ENCODE peak calls at places on chromosome 6, in five cellular contexts. One of them, this sample, is unnamed.

GRCh38 chr6:147384737-147385710 is 123.5 kb upstream of the SAMD5 start:
- DNase-seq in WTC11: no peak
- DNase-seq in stimulated activated CD4-positive, alpha-beta T cell treated with anti-CD3 and anti-CD28 coated beads, TNF-alpha, amount 100 ng/mL, for 4 hours: no peak
- DNase-seq in T-cell: no peak
- DNase-seq in HEK293T: no peak
- DNase-seq in this sample: no peak

GRCh38 chr6:34152806-34153565 is 7.1 kb upstream of the GRM4 start:
- DNase-seq in WTC11: peak
- DNase-seq in stimulated activated CD4-positive, alpha-beta T cell treated with anti-CD3 and anti-CD28 coated beads, TNF-alpha, amount 100 ng/mL, for 4 hours: no peak
- DNase-seq in T-cell: no peak
- DNase-seq in HEK293T: no peak
- DNase-seq in this sample: no peak

GRCh38 chr6:88360203-88360797 is 194.2 kb upstream of the CNR1 start:
- DNase-seq in WTC11: no peak
- DNase-seq in stimulated activated CD4-positive, alpha-beta T cell treated with anti-CD3 and anti-CD28 coated beads, TNF-alpha, amount 100 ng/mL, for 4 hours: no peak
- DNase-seq in T-cell: no peak
- DNase-seq in HEK293T: no peak
- DNase-seq in this sample: no peak

GRCh38 chr6:53119772-53120409 is 28.8 kb downstream of the GCM1 start:
- DNase-seq in WTC11: peak
- DNase-seq in stimulated activated CD4-positive, alpha-beta T cell treated with anti-CD3 and anti-CD28 coated beads, TNF-alpha, amount 100 ng/mL, for 4 hours: no peak
- DNase-seq in T-cell: no peak
- DNase-seq in HEK293T: no peak
- DNase-seq in this sample: no peak

GRCh38 chr6:116271309-116271708 is 8.4 kb downstream of the TSPYL1 start:
- DNase-seq in WTC11: no peak
- DNase-seq in stimulated activated CD4-positive, alpha-beta T cell treated with anti-CD3 and anti-CD28 coated beads, TNF-alpha, amount 100 ng/mL, for 4 hours: no peak
- DNase-seq in T-cell: no peak
- DNase-seq in HEK293T: no peak
- DNase-seq in this sample: no peak

GRCh38 chr6:3330199-3330598 is 71.5 kb downstream of the PSMG4 start:
- DNase-seq in WTC11: peak
- DNase-seq in stimulated activated CD4-positive, alpha-beta T cell treated with anti-CD3 and anti-CD28 coated beads, TNF-alpha, amount 100 ng/mL, for 4 hours: no peak
- DNase-seq in T-cell: no peak
- DNase-seq in HEK293T: peak
- DNase-seq in this sample: no peak

GRCh38 chr6:142824491-142824890 is 120.5 kb downstream of the HIVEP2 start:
- DNase-seq in WTC11: no peak
- DNase-seq in stimulated activated CD4-positive, alpha-beta T cell treated with anti-CD3 and anti-CD28 coated beads, TNF-alpha, amount 100 ng/mL, for 4 hours: no peak
- DNase-seq in T-cell: no peak
- DNase-seq in HEK293T: no peak
- DNase-seq in this sample: no peak

GRCh38 chr6:13573669-13574110 is 711 bp upstream of the SIRT5 start:
- DNase-seq in WTC11: no peak
- DNase-seq in stimulated activated CD4-positive, alpha-beta T cell treated with anti-CD3 and anti-CD28 coated beads, TNF-alpha, amount 100 ng/mL, for 4 hours: no peak
- DNase-seq in T-cell: no peak
- DNase-seq in HEK293T: no peak
- DNase-seq in this sample: no peak

GRCh38 chr6:20565291-20565690 is 31.0 kb downstream of the CDKAL1 start:
- DNase-seq in WTC11: no peak
- DNase-seq in stimulated activated CD4-positive, alpha-beta T cell treated with anti-CD3 and anti-CD28 coated beads, TNF-alpha, amount 100 ng/mL, for 4 hours: no peak
- DNase-seq in T-cell: no peak
- DNase-seq in HEK293T: no peak
- DNase-seq in this sample: no peak

GRCh38 chr6:89999154-89999553 is 104.9 kb downstream of the GJA10 start:
- DNase-seq in WTC11: no peak
- DNase-seq in stimulated activated CD4-positive, alpha-beta T cell treated with anti-CD3 and anti-CD28 coated beads, TNF-alpha, amount 100 ng/mL, for 4 hours: no peak
- DNase-seq in T-cell: no peak
- DNase-seq in HEK293T: peak
- DNase-seq in this sample: no peak

This sample was measured in stimulated activated CD8-positive, alpha-beta memory T cell treated with anti-CD3 and anti-CD28 coated beads, Interleukin-15, amount 100 ng/mL, for 1 hour.